ENCODE peak calls at places on chromosomes 16 and 17, in nine cellular contexts. One of them, this sample, is unnamed.

GRCh38 chr16:67761924-67762323 is 42.8 kb upstream of the GFOD2 start:
- DNase-seq in activated effector memory CD4-positive, alpha-beta T cell treated with anti-CD3 and anti-CD28 coated beads, Interleukin-2, amount 50 U/mL, for 16 hours: no peak
- DNase-seq in fibroblast of mammary gland: no peak
- DNase-seq in tibial artery: no peak
- DNase-seq in endothelial cell: no peak
- DNase-seq in NCI-H2029: no peak
- DNase-seq in Jurkat, Clone E6-1: no peak
- DNase-seq in neural progenitor cell: no peak
- DNase-seq in NCI-H774: no peak
- DNase-seq in this sample: no peak

GRCh38 chr16:31453255-31454204 is 5.8 kb upstream of the ARMC5 start:
- DNase-seq in neural progenitor cell: peak
- DNase-seq in NCI-H2029: peak
- DNase-seq in NCI-H774: no peak
- DNase-seq in Jurkat, Clone E6-1: no peak
- DNase-seq in fibroblast of mammary gland: peak
- DNase-seq in endothelial cell: no peak
- DNase-seq in activated effector memory CD4-positive, alpha-beta T cell treated with anti-CD3 and anti-CD28 coated beads, Interleukin-2, amount 50 U/mL, for 16 hours: peak
- DNase-seq in tibial artery: peak
- DNase-seq in this sample: no peak

GRCh38 chr17:17836818-17837379 is at the start of gene SREBF1:
- DNase-seq in NCI-H774: no peak
- DNase-seq in fibroblast of mammary gland: no peak
- DNase-seq in NCI-H2029: no peak
- DNase-seq in tibial artery: no peak
- DNase-seq in activated effector memory CD4-positive, alpha-beta T cell treated with anti-CD3 and anti-CD28 coated beads, Interleukin-2, amount 50 U/mL, for 16 hours: peak
- DNase-seq in endothelial cell: peak
- DNase-seq in Jurkat, Clone E6-1: no peak
- DNase-seq in neural progenitor cell: peak
- DNase-seq in this sample: no peak

GRCh38 chr16:12459401-12459791 is 344.3 kb downstream of the CPPED1 start:
- DNase-seq in NCI-H774: no peak
- DNase-seq in NCI-H2029: no peak
- DNase-seq in activated effector memory CD4-positive, alpha-beta T cell treated with anti-CD3 and anti-CD28 coated beads, Interleukin-2, amount 50 U/mL, for 16 hours: no peak
- DNase-seq in fibroblast of mammary gland: no peak
- DNase-seq in neural progenitor cell: no peak
- DNase-seq in tibial artery: peak
- DNase-seq in Jurkat, Clone E6-1: no peak
- DNase-seq in endothelial cell: no peak
- DNase-seq in this sample: no peak

GRCh38 chr16:51553910-51554309 is 402.8 kb upstream of the SALL1 start:
- DNase-seq in NCI-H774: no peak
- DNase-seq in NCI-H2029: no peak
- DNase-seq in tibial artery: no peak
- DNase-seq in activated effector memory CD4-positive, alpha-beta T cell treated with anti-CD3 and anti-CD28 coated beads, Interleukin-2, amount 50 U/mL, for 16 hours: no peak
- DNase-seq in fibroblast of mammary gland: peak
- DNase-seq in Jurkat, Clone E6-1: no peak
- DNase-seq in endothelial cell: no peak
- DNase-seq in neural progenitor cell: no peak
- DNase-seq in this sample: no peak

GRCh38 chr17:33099252-33099651 is 107.6 kb downstream of the SPACA3 start:
- DNase-seq in fibroblast of mammary gland: no peak
- DNase-seq in tibial artery: no peak
- DNase-seq in endothelial cell: no peak
- DNase-seq in activated effector memory CD4-positive, alpha-beta T cell treated with anti-CD3 and anti-CD28 coated beads, Interleukin-2, amount 50 U/mL, for 16 hours: no peak
- DNase-seq in NCI-H2029: no peak
- DNase-seq in Jurkat, Clone E6-1: no peak
- DNase-seq in neural progenitor cell: no peak
- DNase-seq in NCI-H774: no peak
- DNase-seq in this sample: no peak

GRCh38 chr16:78489072-78489471 is 389.6 kb downstream of the WWOX start:
- DNase-seq in endothelial cell: no peak
- DNase-seq in NCI-H2029: no peak
- DNase-seq in activated effector memory CD4-positive, alpha-beta T cell treated with anti-CD3 and anti-CD28 coated beads, Interleukin-2, amount 50 U/mL, for 16 hours: no peak
- DNase-seq in tibial artery: no peak
- DNase-seq in fibroblast of mammary gland: no peak
- DNase-seq in NCI-H774: no peak
- DNase-seq in Jurkat, Clone E6-1: no peak
- DNase-seq in neural progenitor cell: no peak
- DNase-seq in this sample: no peak

GRCh38 chr17:49002331-49002730 is 5.1 kb downstream of the IGF2BP1 start:
- DNase-seq in fibroblast of mammary gland: no peak
- DNase-seq in NCI-H2029: no peak
- DNase-seq in Jurkat, Clone E6-1: no peak
- DNase-seq in tibial artery: no peak
- DNase-seq in NCI-H774: no peak
- DNase-seq in activated effector memory CD4-positive, alpha-beta T cell treated with anti-CD3 and anti-CD28 coated beads, Interleukin-2, amount 50 U/mL, for 16 hours: no peak
- DNase-seq in neural progenitor cell: no peak
- DNase-seq in endothelial cell: no peak
- DNase-seq in this sample: no peak

GRCh38 chr16:11233727-11234376 is 22.2 kb downstream of the SOCS1 start:
- DNase-seq in NCI-H774: no peak
- DNase-seq in NCI-H2029: no peak
- DNase-seq in neural progenitor cell: no peak
- DNase-seq in Jurkat, Clone E6-1: no peak
- DNase-seq in fibroblast of mammary gland: no peak
- DNase-seq in tibial artery: no peak
- DNase-seq in activated effector memory CD4-positive, alpha-beta T cell treated with anti-CD3 and anti-CD28 coated beads, Interleukin-2, amount 50 U/mL, for 16 hours: peak
- DNase-seq in endothelial cell: no peak
- DNase-seq in this sample: no peak